ENCODE peak calls at places on chromosomes 3 and 15, in six cellular contexts. B, X, D, C, J and V are unnamed samples.

GRCh38 chr3:42148086-42148842 is 57.1 kb downstream of the TRAK1 start:
- DNase-seq in B (no peak), X (no peak), D (no peak), C (no peak), J (no peak), V (no peak)

GRCh38 chr15:78055923-78056713 is 21.4 kb downstream of the TBC1D2B start:
- DNase-seq in B (peak; percentile 67), X (no peak), D (no peak), C (no peak), J (no peak), V (peak; percentile 43)

GRCh38 chr3:8501388-8502131 is at the start of gene LMCD1:
- DNase-seq in B (peak; percentile 93), X (peak; percentile 97), D (peak; percentile 63), C (peak; percentile 92), J (peak; percentile 64), V (peak; percentile 96)

GRCh38 chr3:174322789-174323188 is 536.3 kb upstream of the NAALADL2 start:
- DNase-seq in B (no peak), X (no peak), D (no peak), C (no peak), J (no peak), V (no peak)

GRCh38 chr3:129938140-129938930 is 36.2 kb upstream of the TRH start:
- DNase-seq in B (no peak), X (peak; percentile 11), D (no peak), C (no peak), J (no peak), V (no peak)

GRCh38 chr3:45597581-45597980 is 3.0 kb downstream of the LIMD1 start:
- DNase-seq in B (no peak), X (no peak), D (no peak), C (no peak), J (no peak), V (no peak)

GRCh38 chr15:90190606-90191343 is 10.4 kb upstream of the SEMA4B start:
- DNase-seq in B (no peak), X (no peak), D (peak; percentile 57), C (no peak), J (no peak), V (no peak)

GRCh38 chr3:129794319-129795201 is 99.0 kb downstream of the TMCC1 start:
- DNase-seq in B (peak; percentile 22), X (peak; percentile 92), D (no peak), C (peak; percentile 63), J (no peak), V (peak; percentile 77)

GRCh38 chr3:197015790-197016705 is 13.6 kb downstream of the MELTF start:
- DNase-seq in B (no peak), X (no peak), D (no peak), C (no peak), J (no peak), V (no peak)

GRCh38 chr3:23961913-23962312 is 16.8 kb downstream of the NR1D2 start:
- DNase-seq in B (no peak), X (no peak), D (no peak), C (no peak), J (no peak), V (no peak)

GRCh38 chr15:86021281-86022264 is 58.1 kb upstream of the AGBL1 start:
- DNase-seq in B (no peak), X (no peak), D (no peak), C (no peak), J (no peak), V (no peak)

GRCh38 chr15:20644896-20645295 is 103.3 kb upstream of the GOLGA6L6 start:
- DNase-seq in B (no peak), X (no peak), D (no peak), C (no peak), J (no peak), V (no peak)

GRCh38 chr3:85933326-85933725 is 974.5 kb downstream of the CADM2 start:
- DNase-seq in B (no peak), X (no peak), D (no peak), C (no peak), J (no peak), V (no peak)

GRCh38 chr3:170368921-170369320 is 11.4 kb downstream of the SKIL start:
- DNase-seq in B (no peak), X (no peak), D (no peak), C (no peak), J (no peak), V (no peak)

GRCh38 chr15:65318870-65319356 is 14.4 kb downstream of the RNU5B-1 start:
- DNase-seq in B (peak; percentile 68), X (peak; percentile 87), D (peak; percentile 90), C (peak; percentile 90), J (no peak), V (peak; percentile 89)

GRCh38 chr15:74817370-74817737 is 4.7 kb downstream of the LMAN1L start:
- DNase-seq in B (peak; percentile 56), X (no peak), D (no peak), C (no peak), J (no peak), V (no peak)

GRCh38 chr3:111277226-111277625 is 205.6 kb downstream of the NECTIN3 start:
- DNase-seq in B (no peak), X (peak; percentile 81), D (no peak), C (no peak), J (no peak), V (no peak)

GRCh38 chr3:177946515-177946914 is 589.7 kb upstream of the KCNMB2 start:
- DNase-seq in B (no peak), X (no peak), D (no peak), C (no peak), J (no peak), V (no peak)

GRCh38 chr15:96160269-96160668 is 170.2 kb upstream of the NR2F2 start:
- DNase-seq in B (no peak), X (no peak), D (no peak), C (no peak), J (no peak), V (no peak)

GRCh38 chr15:96153938-96154337 is 176.6 kb upstream of the NR2F2 start:
- DNase-seq in B (no peak), X (no peak), D (no peak), C (no peak), J (no peak), V (no peak)

GRCh38 chr15:96162322-96162721 is 168.2 kb upstream of the NR2F2 start:
- DNase-seq in B (peak; percentile 28), X (no peak), D (no peak), C (no peak), J (no peak), V (no peak)

GRCh38 chr15:96160800-96161199 is 169.7 kb upstream of the NR2F2 start:
- DNase-seq in B (no peak), X (no peak), D (no peak), C (no peak), J (no peak), V (no peak)

GRCh38 chr15:96158938-96159337 is 171.6 kb upstream of the NR2F2 start:
- DNase-seq in B (peak; percentile 30), X (no peak), D (no peak), C (no peak), J (no peak), V (no peak)
- TF ChIP-seq CREB1 in B (no peak), X (no peak), D (no peak), C (no peak), J (no peak), V (no peak)

DNA sequence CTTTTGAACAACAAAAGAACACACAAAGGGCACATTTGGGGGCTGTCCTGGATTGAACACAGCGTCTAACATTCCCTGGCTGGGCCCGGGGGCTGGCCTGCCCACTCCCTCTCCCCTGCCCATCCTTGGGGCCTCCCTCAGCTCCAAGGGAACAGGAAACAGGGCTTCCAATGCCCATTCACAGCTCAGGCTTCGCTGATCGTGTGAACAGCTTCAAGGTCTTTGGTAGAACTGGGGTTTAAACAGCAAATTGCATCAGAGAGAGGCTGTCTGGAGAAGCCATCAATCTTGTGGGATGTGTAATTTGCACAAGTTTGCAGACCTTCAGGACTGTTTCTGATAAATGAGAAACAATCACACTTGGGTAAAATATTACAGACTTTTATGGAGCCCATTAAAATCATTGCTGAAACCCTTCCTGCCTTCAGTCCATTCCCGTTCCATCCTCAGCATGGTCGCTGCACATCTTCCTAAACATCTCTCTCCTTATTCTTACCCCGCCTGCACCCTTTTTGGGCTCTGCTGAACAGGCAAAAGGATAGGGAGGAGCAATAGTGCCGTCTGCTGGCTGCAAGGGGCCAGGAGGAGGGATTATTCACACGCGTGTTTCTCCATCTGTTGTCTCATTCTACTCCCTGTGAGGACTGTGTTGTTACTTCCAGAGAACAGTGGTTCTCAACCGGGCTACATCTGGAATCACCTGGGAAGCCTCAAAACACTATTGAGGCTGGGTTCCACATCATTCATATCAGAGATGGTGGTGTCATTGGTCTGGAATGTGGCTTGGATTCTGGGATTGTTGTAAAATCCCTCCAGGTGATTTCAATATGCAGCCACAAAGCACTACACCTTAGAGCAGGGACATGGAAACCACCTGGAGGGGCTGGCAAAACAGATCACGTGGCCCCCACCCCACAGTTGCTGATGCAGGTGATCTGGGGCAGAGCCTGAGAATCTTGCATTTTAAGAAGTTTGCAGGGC is 116.3 kb downstream of the CLSTN2 start:
- DNase-seq in B (peak; percentile 2), X (peak; percentile 60), D (peak; percentile 11), C (peak; percentile 57), J (no peak), V (peak; percentile 30)
- TF ChIP-seq CREB1 in B (no peak), X (no peak), D (no peak), C (no peak), J (no peak), V (no peak)

GRCh38 chr3:12142476-12142875 is 16.2 kb downstream of the TIMP4 start:
- DNase-seq in B (no peak), X (no peak), D (no peak), C (no peak), J (no peak), V (no peak)

GRCh38 chr3:12136371-12136770 is 22.3 kb downstream of the TIMP4 start:
- DNase-seq in B (no peak), X (no peak), D (no peak), C (no peak), J (no peak), V (no peak)

GRCh38 chr3:12138044-12138443 is 20.7 kb downstream of the TIMP4 start:
- DNase-seq in B (no peak), X (peak; percentile 53), D (peak; percentile 22), C (no peak), J (no peak), V (peak; percentile 32)

GRCh38 chr3:12141350-12141749 is 17.4 kb downstream of the TIMP4 start:
- DNase-seq in B (no peak), X (no peak), D (no peak), C (no peak), J (no peak), V (no peak)

GRCh38 chr3:12139111-12139511 is 19.6 kb downstream of the TIMP4 start:
- DNase-seq in B (peak; percentile 33), X (peak; percentile 64), D (no peak), C (no peak), J (no peak), V (peak; percentile 42)
- TF ChIP-seq CREB1 in B (no peak), X (no peak), D (no peak), C (no peak), J (no peak), V (no peak)

DNA sequence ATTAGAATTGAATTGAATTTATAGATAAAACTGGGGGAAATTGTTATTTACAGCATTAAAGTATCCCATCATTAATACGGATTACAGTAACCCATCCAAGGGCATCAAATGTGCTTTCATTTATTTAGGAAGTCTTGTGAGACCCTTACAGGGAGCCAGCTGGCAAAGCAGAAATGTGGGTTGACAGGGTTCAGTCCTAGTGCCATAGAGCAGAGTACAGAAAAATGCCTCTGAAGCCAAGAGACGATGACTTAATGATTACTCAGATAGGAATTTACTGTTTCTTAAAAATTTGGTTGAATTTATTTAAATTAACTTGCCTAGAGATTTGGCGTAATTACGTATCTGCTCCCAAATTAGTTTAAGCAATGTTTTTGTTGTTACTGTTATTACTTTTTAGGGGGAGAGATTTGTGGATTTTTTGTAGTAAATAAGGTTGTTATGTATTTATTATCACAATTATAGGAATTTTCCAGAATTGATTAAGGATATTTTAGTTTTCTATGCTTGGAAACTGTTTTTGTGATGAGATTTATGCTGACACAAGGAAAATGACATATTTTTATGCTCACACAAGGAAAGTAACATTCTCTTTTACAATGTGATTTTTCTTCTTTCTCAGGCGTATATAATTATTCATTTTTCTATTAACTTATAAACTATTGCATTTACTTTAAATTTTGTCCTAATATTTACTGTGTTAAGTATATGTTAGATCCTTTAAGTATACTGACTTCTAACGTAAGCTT is 152.0 kb downstream of the EPHA6 start:
- DNase-seq in B (no peak), X (no peak), D (no peak), C (no peak), J (no peak), V (no peak)
- TF ChIP-seq CREB1 in B (no peak), X (no peak), D (no peak), C (no peak), J (no peak), V (no peak)